ENCODE peak calls at places on chromosomes 11 and 22, in eight cellular contexts. T is effector memory CD4-positive, alpha-beta T cell; W is CD8-positive, alpha-beta memory T cell; A is CD4-positive, CD25-positive, alpha-beta regulatory T cell; G is adrenal gland; C is spleen; E is stomach; F is left ventricle myocardium inferior. U is an unnamed sample.
A peak's percentile ranks its signal among the peaks of the same experiment; 100 is the strongest.

GRCh38 chr22:29882716-29883044 is 294 bp upstream of the MTMR3 start:
- DNase-seq in T (no peak), W (no peak), A (no peak), G (no peak), C (no peak), E (no peak), F (no peak), U (no peak)

GRCh38 chr22:37843746-37844089 is 416 bp downstream of the ANKRD54 start:
- DNase-seq in T (no peak), W (peak; percentile 28), A (peak; percentile 66), G (no peak), C (peak; percentile 94), E (no peak), F (peak; percentile 47), U (peak; percentile 35)

GRCh38 chr11:72778535-72779494 is 15.0 kb downstream of the STARD10 start:
- DNase-seq in T (no peak), W (no peak), A (no peak), G (no peak), C (no peak), E (peak; percentile 73), F (no peak), U (peak; percentile 58)

GRCh38 chr11:63862923-63863322 is 24.0 kb downstream of the MARK2 start:
- DNase-seq in T (no peak), W (no peak), A (no peak), G (peak; percentile 64), C (no peak), E (peak; percentile 84), F (no peak), U (no peak)

GRCh38 chr11:29809121-29809520 is 207.7 kb downstream of the KCNA4 start:
- DNase-seq in T (no peak), W (no peak), A (no peak), G (no peak), C (no peak), E (no peak), F (no peak), U (no peak)

GRCh38 chr11:58493676-58494075 is 14.2 kb downstream of the OR5B21 start:
- DNase-seq in T (no peak), W (no peak), A (no peak), G (no peak), C (no peak), E (no peak), F (no peak), U (no peak)

GRCh38 chr11:10310301-10310841 is 5.5 kb downstream of the ADM start:
- DNase-seq in T (no peak), W (no peak), A (no peak), G (no peak), C (no peak), E (no peak), F (no peak), U (no peak)

GRCh38 chr11:82229346-82229745 is 504.3 kb downstream of the FAM181B start:
- DNase-seq in T (no peak), W (no peak), A (peak; percentile 7), G (peak; percentile 4), C (no peak), E (no peak), F (no peak), U (no peak)

GRCh38 chr11:103967985-103968384 is 68.5 kb upstream of the DDI1 start:
- DNase-seq in T (no peak), W (no peak), A (no peak), G (no peak), C (no peak), E (no peak), F (no peak), U (no peak)

GRCh38 chr11:102534261-102534872 is 3.8 kb upstream of the MMP7 start:
- DNase-seq in T (no peak), W (no peak), A (no peak), G (no peak), C (no peak), E (no peak), F (no peak), U (no peak)

GRCh38 chr11:125167292-125167953 is 2.9 kb downstream of the PKNOX2 start:
- DNase-seq in T (no peak), W (no peak), A (no peak), G (no peak), C (peak; percentile 72), E (no peak), F (peak; percentile 33), U (no peak)

GRCh38 chr11:17525570-17525969 is 18.6 kb downstream of the USH1C start:
- DNase-seq in T (no peak), W (no peak), A (no peak), G (no peak), C (no peak), E (no peak), F (no peak), U (peak; percentile 2)

GRCh38 chr11:7889985-7890384 is 41.1 kb downstream of the OR10A6 start:
- DNase-seq in T (no peak), W (no peak), A (no peak), G (no peak), C (no peak), E (no peak), F (no peak), U (no peak)

GRCh38 chr22:50445071-50445879 is 29.6 kb downstream of the SBF1 start:
- DNase-seq in T (no peak), W (peak; percentile 49), A (peak; percentile 40), G (no peak), C (no peak), E (peak; percentile 56), F (no peak), U (no peak)

GRCh38 chr11:120212259-120212888 is 1.5 kb downstream of the OAF start:
- DNase-seq in T (no peak), W (no peak), A (no peak), G (peak; percentile 37), C (no peak), E (no peak), F (no peak), U (no peak)

GRCh38 chr11:120211522-120212258 is 858 bp downstream of the OAF start:
- DNase-seq in T (no peak), W (no peak), A (no peak), G (no peak), C (no peak), E (no peak), F (no peak), U (no peak)

GRCh38 chr11:120210651-120211521 is at the start of gene OAF:
- DNase-seq in T (no peak), W (peak; percentile 31), A (peak; percentile 86), G (peak; percentile 83), C (peak; percentile 87), E (peak; percentile 64), F (peak; percentile 84), U (peak; percentile 81)

GRCh38 chr11:120214581-120214980 is 3.7 kb downstream of the OAF start:
- DNase-seq in T (no peak), W (no peak), A (no peak), G (peak; percentile 41), C (no peak), E (no peak), F (no peak), U (no peak)

GRCh38 chr11:120212926-120213325 is 2.1 kb downstream of the OAF start:
- DNase-seq in T (no peak), W (no peak), A (no peak), G (peak; percentile 52), C (no peak), E (no peak), F (no peak), U (no peak)
- H3K4me1 ChIP-seq in T (peaks cover 8% of the 10 kb centered on the region), W (peaks cover 13% of the 10 kb centered on the region), A (peaks cover 13% of the 10 kb centered on the region), G (peaks cover 77% of the 10 kb centered on the region), C (peaks cover 42% of the 10 kb centered on the region), E (peaks cover 74% of the 10 kb centered on the region), F (peaks cover 86% of the 10 kb centered on the region), U (peaks cover 9% of the 10 kb centered on the region)

DNA sequence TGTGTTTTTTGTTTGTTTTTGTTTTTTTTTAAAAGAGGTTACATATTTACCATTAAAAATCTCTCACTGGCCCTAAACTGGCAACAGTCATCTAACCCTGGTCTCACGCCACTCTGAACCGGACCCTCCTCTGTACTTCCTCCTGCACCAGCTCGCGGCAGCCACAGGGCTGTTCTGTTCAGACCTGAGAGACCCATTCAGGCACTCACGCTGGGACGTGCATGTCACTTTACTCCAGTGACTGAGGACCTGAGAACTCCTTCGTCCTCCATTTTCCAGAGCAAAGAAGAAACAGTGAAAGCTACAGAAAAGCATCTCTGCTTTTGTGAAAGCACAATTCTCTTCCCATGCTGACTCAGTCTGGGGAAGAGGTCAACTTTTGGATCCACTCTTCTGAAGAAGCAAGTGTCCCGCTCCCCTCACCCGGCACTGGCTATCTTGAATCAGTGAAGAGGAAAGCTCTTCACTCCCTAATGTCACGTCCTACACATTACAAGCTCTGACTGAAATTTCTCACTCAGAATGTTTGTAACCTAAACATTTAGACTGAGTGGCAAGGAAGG is 24.6 kb downstream of the PISD start:
- DNase-seq in T (no peak), W (no peak), A (no peak), G (no peak), C (peak; percentile 94), E (no peak), F (peak; percentile 40), U (peak; percentile 73)
- H3K27ac ChIP-seq in T (peak overlapping the region; percentile 18), W (no peak overlapping the region), A (no peak overlapping the region), G (peak overlapping the region; percentile 92), C (peak overlapping the region; percentile 90), E (peak overlapping the region; percentile 48), F (peak overlapping the region; percentile 81), U (peak overlapping the region; percentile 76)

GRCh38 chr11:69051381-69052342 is 2.9 kb downstream of the TPCN2 start:
- DNase-seq in T (no peak), W (no peak), A (no peak), G (peak; percentile 78), C (no peak), E (no peak), F (no peak), U (no peak)

GRCh38 chr11:69052343-69053168 is 3.8 kb downstream of the TPCN2 start:
- DNase-seq in T (no peak), W (no peak), A (no peak), G (no peak), C (no peak), E (no peak), F (no peak), U (no peak)

GRCh38 chr11:69053546-69054396 is 5.0 kb downstream of the TPCN2 start:
- DNase-seq in T (no peak), W (no peak), A (no peak), G (no peak), C (no peak), E (no peak), F (peak; percentile 33), U (no peak)

GRCh38 chr11:69054397-69055211 is 5.9 kb downstream of the TPCN2 start:
- DNase-seq in T (no peak), W (no peak), A (no peak), G (no peak), C (no peak), E (no peak), F (no peak), U (no peak)

GRCh38 chr11:69053169-69053477 is 4.4 kb downstream of the TPCN2 start:
- DNase-seq in T (no peak), W (no peak), A (no peak), G (no peak), C (no peak), E (no peak), F (no peak), U (no peak)
- H3K4me1 ChIP-seq in T (peaks cover 5% of the 10 kb centered on the region), W (peaks cover 18% of the 10 kb centered on the region), A (peaks cover 26% of the 10 kb centered on the region), G (peaks cover 36% of the 10 kb centered on the region), C (peaks cover 25% of the 10 kb centered on the region), E (peaks cover 66% of the 10 kb centered on the region), F (peaks cover 74% of the 10 kb centered on the region), U (no peaks in the 10 kb centered on the region)

DNA sequence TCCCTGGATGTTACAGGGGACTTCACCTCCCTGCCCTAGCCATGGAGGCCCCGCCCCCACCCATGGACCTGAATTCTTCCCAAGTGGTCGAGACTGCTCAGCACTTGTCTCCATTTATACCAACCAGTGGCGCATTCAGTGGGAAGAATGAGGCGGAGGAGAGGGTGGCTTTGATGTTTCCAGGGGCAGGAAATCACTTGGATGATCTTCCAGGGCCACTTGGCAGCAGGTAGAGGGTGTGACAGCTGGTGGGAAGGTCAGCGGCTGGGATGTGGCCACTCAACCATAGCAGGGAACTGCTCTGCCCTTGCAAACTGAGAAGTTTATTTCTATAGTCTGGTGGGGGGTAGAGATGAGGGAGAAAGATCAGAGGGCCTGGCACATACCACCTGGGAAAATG is 155.2 kb upstream of the BLID start:
- DNase-seq in T (no peak), W (no peak), A (no peak), G (no peak), C (no peak), E (no peak), F (no peak), U (no peak)
- H3K27ac ChIP-seq in T (no peak overlapping the region), W (no peak overlapping the region), A (no peak overlapping the region), G (no peak overlapping the region), C (no peak overlapping the region), E (no peak overlapping the region), F (no peak overlapping the region), U (no peak overlapping the region)